ENCODE peak calls at places on chromosomes 13 and 19, in four cellular contexts. X is SK-N-SH, U is K562, R is HepG2. J is an unnamed sample.

GRCh38 chr13:101751488-101751887 is 299.0 kb downstream of the ITGBL1 start:
- DNase-seq in X (peak), U (no peak), R (no peak), J (no peak)

GRCh38 chr19:19461671-19462622 is 53.4 kb downstream of the TSSK6 start:
- DNase-seq in X (peak), U (peak), R (peak), J (no peak)

GRCh38 chr13:112688560-112689497 is 1.0 kb upstream of the ATP11A start:
- DNase-seq in X (no peak), U (peak), R (peak), J (no peak)

GRCh38 chr19:43802216-43802951 is at the start of gene LYPD5:
- DNase-seq in X (no peak), U (no peak), R (no peak), J (no peak)

GRCh38 chr19:15264061-15264932 is 32.0 kb upstream of the EPHX3 start:
- DNase-seq in X (peak), U (peak), R (peak), J (peak)

GRCh38 chr19:13831560-13832056 is 36.4 kb downstream of the ZSWIM4 start:
- DNase-seq in X (no peak), U (no peak), R (no peak), J (no peak)

GRCh38 chr19:50982186-50982585 is 1.5 kb downstream of the KLK7 start:
- DNase-seq in X (no peak), U (no peak), R (no peak), J (no peak)

GRCh38 chr19:37079238-37079637 is 1.0 kb downstream of the ZNF420 start:
- DNase-seq in X (no peak), U (no peak), R (no peak), J (no peak)

GRCh38 chr19:9354651-9355050 is 8.2 kb upstream of the ZNF177 start:
- DNase-seq in X (peak), U (no peak), R (no peak), J (no peak)

GRCh38 chr13:23740002-23740401 is 149.2 kb downstream of the MIPEP start:
- DNase-seq in X (no peak), U (no peak), R (no peak), J (no peak)

GRCh38 chr19:11361037-11361770 is 6.0 kb downstream of the PLPPR2 start:
- DNase-seq in X (peak), U (peak), R (no peak), J (no peak)

GRCh38 chr13:38542601-38543000 is 144.3 kb upstream of the FREM2 start:
- DNase-seq in X (no peak), U (no peak), R (no peak), J (no peak)

GRCh38 chr13:33644607-33645543 is 173.1 kb upstream of the RFC3 start:
- DNase-seq in X (no peak), U (no peak), R (no peak), J (no peak)

GRCh38 chr19:17513801-17514200 is 2.4 kb downstream of the PGLS start:
- DNase-seq in X (no peak), U (no peak), R (no peak), J (no peak)

GRCh38 chr19:1292419-1293151 is 6.9 kb downstream of the EFNA2 start:
- DNase-seq in X (no peak), U (no peak), R (no peak), J (no peak)

GRCh38 chr13:79336971-79337370 is 69.1 kb downstream of the RBM26 start:
- DNase-seq in X (no peak), U (no peak), R (no peak), J (no peak)

GRCh38 chr19:17209126-17210036 is 5.8 kb upstream of the USE1 start:
- DNase-seq in X (peak), U (peak), R (no peak), J (peak)

GRCh38 chr19:4713384-4713951 is 10.2 kb downstream of the DPP9 start:
- DNase-seq in X (peak), U (no peak), R (no peak), J (peak)

GRCh38 chr19:9836021-9836420 is 903 bp downstream of the PIN1 start:
- DNase-seq in X (peak), U (peak), R (no peak), J (no peak)

GRCh38 chr19:7820588-7820987 is 9.4 kb upstream of the EVI5L start:
- DNase-seq in X (peak), U (no peak), R (no peak), J (no peak)

GRCh38 chr19:49086296-49086695 is 1.0 kb downstream of the SNRNP70 start:
- DNase-seq in X (no peak), U (no peak), R (no peak), J (no peak)

GRCh38 chr13:33319859-33320258 is 34.3 kb upstream of the STARD13 start:
- DNase-seq in X (no peak), U (no peak), R (no peak), J (no peak)

GRCh38 chr13:35855531-35856019 is 275.6 kb downstream of the DCLK1 start:
- DNase-seq in X (no peak), U (no peak), R (no peak), J (peak)

GRCh38 chr13:29382021-29382420 is 213.5 kb downstream of the SLC7A1 start:
- DNase-seq in X (no peak), U (no peak), R (no peak), J (no peak)

GRCh38 chr13:90336507-90336906 is 1011.0 kb upstream of the MIR17HG start:
- DNase-seq in X (no peak), U (no peak), R (no peak), J (no peak)

GRCh38 chr19:11020423-11020822 is 59.6 kb downstream of the SMARCA4 start:
- DNase-seq in X (no peak), U (no peak), R (no peak), J (no peak)

GRCh38 chr13:40676007-40676406 is 9.6 kb upstream of the FOXO1 start:
- DNase-seq in X (no peak), U (no peak), R (no peak), J (no peak)

GRCh38 chr13:107834717-107835116 is 380.6 kb downstream of the LIG4 start:
- DNase-seq in X (no peak), U (no peak), R (no peak), J (no peak)

GRCh38 chr13:21637296-21637695 is 33.3 kb upstream of the MICU2 start:
- DNase-seq in X (no peak), U (peak), R (peak), J (peak)

GRCh38 chr13:62212246-62212645 is 796.6 kb upstream of the PCDH20 start:
- DNase-seq in X (no peak), U (no peak), R (peak), J (no peak)

DNA sequence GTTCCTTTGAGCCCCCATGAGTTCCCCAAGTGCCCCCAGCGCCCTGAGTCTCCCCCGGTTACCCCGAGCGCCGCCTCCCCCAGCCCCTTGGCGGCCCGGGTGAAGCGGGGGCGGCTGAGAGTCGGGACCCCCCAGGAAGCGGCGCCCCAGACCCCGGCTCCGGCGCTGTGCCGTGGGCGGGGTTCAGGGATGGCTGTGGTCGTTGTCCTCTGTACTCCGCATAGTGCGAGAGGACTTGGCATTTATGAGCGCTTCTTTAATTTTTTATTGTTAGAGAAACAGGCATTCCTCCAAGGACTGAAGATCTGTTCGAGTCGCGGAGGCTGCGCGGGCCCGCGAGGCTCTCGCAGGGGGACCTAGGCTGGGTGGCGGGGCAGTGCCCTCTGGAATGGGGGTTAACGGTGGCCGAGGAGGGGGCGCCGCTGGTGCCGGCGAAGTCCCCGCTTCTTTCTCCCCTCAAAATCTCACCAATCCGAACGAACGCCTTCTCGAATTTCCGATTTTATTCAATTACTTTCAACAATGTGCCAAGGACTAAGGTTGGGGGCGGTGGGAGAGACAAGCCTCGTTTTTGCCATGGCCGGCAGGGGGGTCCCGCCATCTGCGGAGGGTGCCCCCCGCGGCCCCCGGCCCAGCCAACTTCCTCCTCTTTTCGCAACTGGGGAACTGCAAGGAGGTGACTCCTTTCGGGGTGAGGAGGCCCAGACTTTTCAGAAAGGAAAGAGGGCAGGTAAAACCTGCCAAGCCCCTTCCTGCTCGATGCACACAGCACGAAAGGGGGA is 595 bp upstream of the GJB2 start:
- DNase-seq in X (no peak), U (no peak), R (no peak), J (no peak)
- TF ChIP-seq ELF1 in X (no peak), U (no peak), R (no peak), J (no peak)

GRCh38 chr19:35365303-35365702 is 5.6 kb upstream of the GPR42 start:
- DNase-seq in X (no peak), U (no peak), R (no peak), J (no peak)
- TF ChIP-seq MAX in X (no peak), U (no peak), R (no peak), J (no peak)

GRCh38 chr19:40596608-40597328 is 4.4 kb upstream of the LTBP4 start:
- DNase-seq in X (peak), U (peak), R (peak), J (peak)
- TF ChIP-seq ELF1 in X (no peak), U (no peak), R (no peak), J (no peak)

GRCh38 chr19:47093254-47093653 is 20.3 kb downstream of the ZC3H4 start:
- DNase-seq in X (no peak), U (no peak), R (no peak), J (no peak)

GRCh38 chr19:47093841-47094240 is 19.7 kb downstream of the ZC3H4 start:
- DNase-seq in X (no peak), U (no peak), R (no peak), J (no peak)

GRCh38 chr19:47095707-47096704 is 17.6 kb downstream of the ZC3H4 start:
- DNase-seq in X (no peak), U (no peak), R (peak), J (peak)

GRCh38 chr19:47096721-47097120 is 16.9 kb downstream of the ZC3H4 start:
- DNase-seq in X (no peak), U (no peak), R (no peak), J (no peak)

GRCh38 chr19:47094557-47095517 is 18.7 kb downstream of the ZC3H4 start:
- DNase-seq in X (no peak), U (no peak), R (peak), J (no peak)
- TF ChIP-seq MAX in X (no peak), U (no peak), R (peak), J (no peak)

DNA sequence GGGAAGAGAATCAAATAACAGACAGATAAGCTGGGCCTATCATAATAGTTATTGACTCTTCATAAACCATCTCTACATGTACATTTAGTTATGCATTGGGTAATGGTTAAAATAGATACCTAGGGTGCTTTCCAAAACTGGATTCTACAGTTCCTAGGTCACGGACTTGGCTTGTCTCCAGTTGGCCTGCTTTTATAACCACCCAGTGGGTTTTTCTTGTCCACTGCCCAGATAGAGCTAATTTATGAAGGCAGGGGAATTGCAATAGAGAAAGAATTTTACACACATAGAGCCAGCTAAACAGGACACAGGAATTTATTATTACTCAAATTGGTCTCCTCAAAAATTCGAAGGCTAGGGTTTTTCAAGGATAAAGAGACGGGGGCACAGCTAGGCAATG is 97.3 kb downstream of the FAM216B start:
- DNase-seq in X (no peak), U (no peak), R (no peak), J (no peak)
- TF ChIP-seq ELF1 in X (no peak), U (no peak), R (no peak), J (no peak)

DNA sequence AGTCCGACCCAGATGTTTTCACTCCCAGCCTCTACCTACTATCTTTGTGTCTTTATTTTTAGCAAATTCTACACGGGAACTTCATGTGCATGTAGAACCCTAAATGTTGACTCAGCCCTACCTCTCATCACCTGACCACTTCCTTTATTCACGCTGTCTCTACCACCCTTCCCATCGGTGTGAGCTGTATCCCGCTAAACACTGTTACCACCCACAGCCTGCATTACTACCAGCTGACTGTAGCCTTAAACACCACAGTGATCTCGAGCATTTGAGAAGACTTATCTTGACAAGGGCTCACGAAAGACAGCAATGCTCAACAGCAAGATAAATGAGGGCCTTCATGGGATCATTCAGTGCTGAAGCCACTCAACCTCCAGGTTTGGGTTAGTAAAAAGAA is 15.1 kb downstream of the NCR1 start:
- DNase-seq in X (no peak), U (no peak), R (no peak), J (no peak)
- TF ChIP-seq MAX in X (no peak), U (no peak), R (no peak), J (no peak)

GRCh38 chr19:21569497-21569870 is 64.1 kb downstream of the ZNF429 start:
- DNase-seq in X (no peak), U (no peak), R (no peak), J (no peak)
- TF ChIP-seq ELF1 in X (no peak), U (no peak), R (no peak), J (no peak)

GRCh38 chr19:33434090-33434885 is 60.8 kb downstream of the CEBPG start:
- DNase-seq in X (no peak), U (no peak), R (no peak), J (no peak)
- TF ChIP-seq MAX in X (no peak), U (no peak), R (no peak), J (no peak)

GRCh38 chr13:60933638-60934037 is 482.0 kb downstream of the PCDH20 start:
- DNase-seq in X (no peak), U (no peak), R (no peak), J (no peak)
- TF ChIP-seq ELF1 in X (no peak), U (no peak), R (no peak), J (no peak)

GRCh38 chr19:31612873-31613272 is 263.6 kb upstream of the TSHZ3 start:
- DNase-seq in X (no peak), U (no peak), R (no peak), J (no peak)
- TF ChIP-seq MAX in X (no peak), U (no peak), R (no peak), J (no peak)